ENCODE peak calls at places on chromosomes 5 and 9, in five cellular contexts. Z is HFFc6, L is RWPE1, O is spleen, B is brain microvascular endothelial cell. T is an unnamed sample.

GRCh38 chr9:16434522-16434921 is 435.9 kb downstream of the BNC2 start:
- DNase-seq in Z (peak), L (no peak), B (peak), O (no peak), T (no peak)

GRCh38 chr9:73006986-73007385 is 54.1 kb upstream of the ALDH1A1 start:
- DNase-seq in Z (no peak), O (no peak), B (no peak), L (no peak), T (no peak)

GRCh38 chr9:35521708-35522107 is 31.8 kb downstream of the RUSC2 start:
- DNase-seq in Z (peak), B (peak), L (no peak), O (no peak), T (no peak)

GRCh38 chr9:109574061-109574882 is 76.2 kb upstream of the PTPN3 start:
- DNase-seq in O (no peak), B (peak), L (peak), Z (peak), T (peak)

GRCh38 chr9:35341585-35341984 is 148.3 kb upstream of the RUSC2 start:
- DNase-seq in B (peak), Z (peak), L (no peak), O (no peak), T (peak)

GRCh38 chr9:93288891-93289883 is 105.2 kb downstream of the WNK2 start:
- DNase-seq in O (peak), B (peak), L (peak), Z (no peak), T (peak)

GRCh38 chr5:149376711-149377447 is 2.2 kb downstream of the IL17B start:
- DNase-seq in L (no peak), Z (no peak), O (no peak), B (no peak), T (no peak)

GRCh38 chr5:141757402-141757801 is 75.4 kb upstream of the ARAP3 start:
- DNase-seq in B (peak), O (no peak), L (peak), Z (peak), T (peak)

GRCh38 chr5:68368686-68369359 is 153.3 kb downstream of the PIK3R1 start:
- DNase-seq in L (peak), B (no peak), O (no peak), Z (no peak), T (peak)

GRCh38 chr5:151592855-151593408 is 1.8 kb upstream of the FAT2 start:
- DNase-seq in Z (no peak), L (no peak), B (peak), O (no peak), T (no peak)

GRCh38 chr9:94014066-94014654 is 59.0 kb upstream of the BARX1 start:
- DNase-seq in Z (peak), B (peak), O (no peak), L (peak), T (peak)

GRCh38 chr9:20041717-20042116 is 252.9 kb upstream of the SLC24A2 start:
- DNase-seq in Z (no peak), B (no peak), L (no peak), O (no peak), T (no peak)

GRCh38 chr5:143496928-143497327 is 93.4 kb upstream of the NR3C1 start:
- DNase-seq in L (no peak), O (no peak), B (no peak), Z (no peak), T (no peak)

GRCh38 chr5:132055808-132056609 is 4.4 kb upstream of the IL3 start:
- DNase-seq in Z (no peak), L (no peak), O (peak), B (no peak), T (no peak)

GRCh38 chr5:36279054-36279698 is 22.5 kb downstream of the RANBP3L start:
- DNase-seq in B (peak), Z (no peak), L (no peak), O (no peak), T (no peak)

GRCh38 chr5:11797132-11797531 is 107.1 kb downstream of the CTNND2 start:
- DNase-seq in Z (no peak), B (no peak), O (no peak), L (no peak), T (peak)

GRCh38 chr5:55993013-55993412 is 1.8 kb downstream of the IL6ST start:
- DNase-seq in O (no peak), L (no peak), Z (no peak), B (no peak), T (peak)

GRCh38 chr9:69719368-69719767 is 40.4 kb downstream of the PTAR1 start:
- DNase-seq in Z (no peak), L (no peak), O (no peak), B (peak), T (no peak)

GRCh38 chr5:12526113-12526512 is 621.9 kb upstream of the CTNND2 start:
- DNase-seq in Z (no peak), L (no peak), B (no peak), O (no peak), T (peak)

GRCh38 chr5:155839251-155840037 is 487.5 kb upstream of the SGCD start:
- DNase-seq in Z (no peak), L (peak), B (no peak), O (no peak), T (no peak)

GRCh38 chr9:34710023-34710422 is at the start of gene CCL21:
- DNase-seq in O (no peak), Z (no peak), L (no peak), B (no peak), T (no peak)

GRCh38 chr5:126830061-126830460 is 53.1 kb downstream of the LMNB1 start:
- DNase-seq in O (no peak), B (no peak), Z (no peak), L (no peak), T (no peak)

GRCh38 chr9:128108784-128109709 is 18.5 kb downstream of the PTGES2 start:
- DNase-seq in L (no peak), O (no peak), B (no peak), Z (no peak), T (no peak)

GRCh38 chr5:80654054-80654390 is 430 bp upstream of the MSH3 start:
- DNase-seq in L (peak), O (no peak), B (no peak), Z (no peak), T (peak)

GRCh38 chr5:168714046-168714445 is 134.9 kb upstream of the PANK3 start:
- DNase-seq in Z (peak), O (no peak), B (peak), L (no peak), T (no peak)

GRCh38 chr5:111225926-111226325 is 1.7 kb downstream of the CAMK4 start:
- DNase-seq in Z (no peak), O (no peak), B (no peak), L (no peak), T (no peak)

GRCh38 chr9:90141723-90142122 is 500.9 kb downstream of the DIRAS2 start:
- DNase-seq in B (no peak), Z (no peak), L (peak), O (no peak), T (peak)

GRCh38 chr9:94827584-94828304 is 101.2 kb downstream of the AOPEP start:
- DNase-seq in B (peak), L (no peak), O (no peak), Z (no peak), T (no peak)

GRCh38 chr9:123338710-123339665 is 17.0 kb upstream of the CRB2 start:
- DNase-seq in B (peak), L (no peak), O (peak), Z (no peak), T (no peak)

DNA sequence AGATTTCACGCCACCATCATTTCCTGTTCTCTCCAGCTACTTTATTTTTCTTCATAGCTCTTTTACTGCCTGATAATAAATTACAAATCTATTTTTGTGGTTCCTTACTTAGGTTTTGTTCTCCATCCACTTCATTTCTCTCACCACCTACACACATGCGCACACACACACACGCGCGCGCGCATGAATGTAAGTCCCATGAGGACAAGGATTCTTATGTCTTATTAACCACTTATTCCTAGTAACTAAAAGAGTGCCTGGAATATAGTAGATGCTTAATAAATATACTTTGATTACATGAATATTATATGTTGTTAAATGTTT is 116.5 kb downstream of the TRPM6 start:
- DNase-seq in O (no peak), Z (no peak), B (no peak), L (no peak), T (no peak)
- TF ChIP-seq CTCF in O (peak), Z (peak), B (no peak), L (peak), T (no peak)

GRCh38 chr9:134222018-134222573 is 57.7 kb upstream of the RNU6ATAC start:
- DNase-seq in Z (no peak), O (peak), L (no peak), B (no peak), T (no peak)
- TF ChIP-seq CTCF in Z (no peak), O (no peak), L (no peak), B (no peak), T (no peak)

DNA sequence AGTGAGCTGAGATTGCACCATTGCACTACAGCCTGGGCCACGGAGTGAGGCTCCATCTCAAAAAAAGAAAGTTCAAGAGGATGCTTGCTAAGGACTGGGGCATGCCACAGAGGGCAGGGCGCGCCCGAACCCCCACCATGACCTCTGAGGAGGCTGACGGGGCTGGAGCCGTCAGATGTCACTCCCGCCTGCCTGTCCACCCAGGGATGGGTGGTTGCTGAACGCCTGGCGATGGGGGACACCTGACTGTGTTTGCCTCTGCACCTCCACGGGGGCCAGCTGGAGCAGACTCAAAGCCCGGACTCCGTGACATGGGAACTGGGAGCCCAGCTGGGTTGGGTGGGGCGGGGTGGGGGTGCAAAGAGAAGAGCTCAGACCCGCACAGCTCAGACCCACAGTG is 31.9 kb downstream of the ADAMTSL2 start:
- DNase-seq in Z (no peak), O (no peak), L (no peak), B (no peak), T (no peak)
- TF ChIP-seq CTCF in Z (no peak), O (no peak), L (no peak), B (no peak), T (no peak)

GRCh38 chr9:99235874-99236627 is 14.0 kb downstream of the SEC61B start:
- DNase-seq in L (no peak), B (no peak), Z (no peak), O (no peak), T (no peak)

GRCh38 chr9:99235069-99235468 is 13.0 kb downstream of the SEC61B start:
- DNase-seq in Z (no peak), O (no peak), L (no peak), B (no peak), T (no peak)

GRCh38 chr9:99234618-99235017 is 12.5 kb downstream of the SEC61B start:
- DNase-seq in L (no peak), O (no peak), Z (no peak), B (no peak), T (no peak)

GRCh38 chr9:99237356-99237755 is 15.3 kb downstream of the SEC61B start:
- DNase-seq in B (no peak), Z (no peak), O (no peak), L (no peak), T (no peak)

DNA sequence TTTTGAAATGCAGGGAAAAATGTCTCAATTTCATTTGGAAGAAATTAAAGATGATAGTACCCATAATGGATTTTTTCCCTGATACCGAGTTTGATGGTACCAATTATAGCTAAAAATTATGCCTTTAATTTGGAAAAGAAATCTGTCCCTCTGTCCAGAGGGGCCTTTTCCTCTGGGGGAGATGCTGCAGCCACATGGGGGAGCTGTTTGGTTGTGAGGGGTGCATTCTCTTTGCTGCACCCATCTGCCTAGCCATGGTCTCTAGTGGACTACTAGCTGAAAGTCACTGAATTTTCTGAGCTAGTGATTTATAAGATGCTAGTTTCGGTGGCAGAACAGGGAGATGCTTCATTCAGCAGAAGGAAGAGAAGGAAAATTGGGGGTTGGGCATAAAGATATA is 9.6 kb downstream of the SEC61B start:
- DNase-seq in O (no peak), B (no peak), Z (peak), L (peak), T (peak)
- TF ChIP-seq CTCF in O (no peak), B (peak), Z (peak), L (peak), T (peak)

GRCh38 chr5:42321800-42322199 is 101.4 kb upstream of the GHR start:
- DNase-seq in B (no peak), Z (no peak), O (no peak), L (no peak), T (no peak)
- TF ChIP-seq CTCF in B (no peak), Z (no peak), O (no peak), L (no peak), T (no peak)

GRCh38 chr5:21391506-21391905 is 1403.5 kb upstream of the CDH18 start:
- DNase-seq in L (no peak), Z (no peak), B (peak), O (no peak), T (peak)
- TF ChIP-seq CTCF in L (no peak), Z (peak), B (no peak), O (no peak), T (peak)

T was measured in MCF 10A.